ENCODE peak calls at places on chromosome 17, in five cellular contexts. Z, B, F, M and X are unnamed samples.

GRCh38 chr17:14791221-14791620 is 473.9 kb downstream of the PMP22 start:
- DNase-seq in Z (no peak), B (no peak), F (no peak), M (no peak), X (no peak)

GRCh38 chr17:71071837-71072236 is 902.5 kb downstream of the KCNJ2 start:
- DNase-seq in Z (peak), B (peak), F (peak), M (no peak), X (no peak)

GRCh38 chr17:76337413-76337777 is 16.3 kb downstream of the PRPSAP1 start:
- DNase-seq in Z (no peak), B (no peak), F (no peak), M (no peak), X (no peak)

GRCh38 chr17:77372444-77373297 is 231.9 kb downstream of the SEC14L1 start:
- DNase-seq in Z (peak), B (no peak), F (peak), M (no peak), X (peak)

GRCh38 chr17:31744541-31744951 is 114.5 kb downstream of the COPRS start:
- DNase-seq in Z (no peak), B (no peak), F (peak), M (no peak), X (no peak)

GRCh38 chr17:51142597-51142996 is 10.8 kb upstream of the NME1 start:
- DNase-seq in Z (no peak), B (no peak), F (no peak), M (no peak), X (no peak)

GRCh38 chr17:61551255-61551742 is 39.7 kb downstream of the NACA2 start:
- DNase-seq in Z (peak), B (peak), F (peak), M (no peak), X (no peak)

GRCh38 chr17:2691069-2691871 is 20.3 kb downstream of the CLUH start:
- DNase-seq in Z (no peak), B (no peak), F (no peak), M (peak), X (no peak)

GRCh38 chr17:71287246-71287828 is 833.5 kb upstream of the SOX9 start:
- DNase-seq in Z (no peak), B (no peak), F (no peak), M (no peak), X (no peak)

GRCh38 chr17:19443148-19443547 is 32.1 kb downstream of the RNF112 start:
- DNase-seq in Z (no peak), B (no peak), F (no peak), M (no peak), X (no peak)

GRCh38 chr17:77670125-77670524 is 288.4 kb upstream of the TNRC6C start:
- DNase-seq in Z (no peak), B (no peak), F (peak), M (no peak), X (no peak)

GRCh38 chr17:42329025-42329976 is 41.0 kb downstream of the STAT5A start:
- DNase-seq in Z (no peak), B (no peak), F (peak), M (no peak), X (no peak)

GRCh38 chr17:69060835-69061234 is at the start of gene ABCA9:
- DNase-seq in Z (no peak), B (no peak), F (peak), M (no peak), X (no peak)

GRCh38 chr17:38883592-38884526 is 14.0 kb downstream of the LASP1 start:
- DNase-seq in Z (no peak), B (no peak), F (no peak), M (no peak), X (no peak)

GRCh38 chr17:39104046-39104445 is 47.4 kb downstream of the PLXDC1 start:
- DNase-seq in Z (no peak), B (no peak), F (peak), M (no peak), X (no peak)

GRCh38 chr17:47265983-47266541 is 12.4 kb downstream of the ITGB3 start:
- DNase-seq in Z (peak), B (peak), F (peak), M (no peak), X (no peak)

GRCh38 chr17:18038861-18039534 is at the start of the genes ATPAF2 and GID4:
- DNase-seq in Z (peak), B (peak), F (peak), M (peak), X (peak)

GRCh38 chr17:48637323-48638260 is 11.4 kb upstream of the HOXB9 start:
- DNase-seq in Z (no peak), B (peak), F (peak), M (no peak), X (no peak)

GRCh38 chr17:30095507-30096244 is 20.9 kb upstream of the NSRP1 start:
- DNase-seq in Z (peak), B (peak), F (peak), M (no peak), X (peak)

GRCh38 chr17:39170558-39170957 is 4.6 kb upstream of the ARL5C start:
- DNase-seq in Z (no peak), B (no peak), F (no peak), M (no peak), X (no peak)

GRCh38 chr17:19372004-19372365 is 6.3 kb upstream of the MAPK7 start:
- DNase-seq in Z (no peak), B (no peak), F (no peak), M (no peak), X (no peak)

GRCh38 chr17:28416703-28417311 is 10.8 kb upstream of the SLC46A1 start:
- DNase-seq in Z (peak), B (peak), F (peak), M (no peak), X (peak)

GRCh38 chr17:42679492-42680330 is 1.9 kb downstream of the CCR10 start:
- DNase-seq in Z (no peak), B (peak), F (peak), M (no peak), X (peak)

GRCh38 chr17:21288581-21289017 is 4.1 kb downstream of the MAP2K3 start:
- DNase-seq in Z (no peak), B (peak), F (no peak), M (no peak), X (no peak)
- TF ChIP-seq CTCF in Z (peak), B (peak), F (no peak), M (no peak), X (no peak)

DNA sequence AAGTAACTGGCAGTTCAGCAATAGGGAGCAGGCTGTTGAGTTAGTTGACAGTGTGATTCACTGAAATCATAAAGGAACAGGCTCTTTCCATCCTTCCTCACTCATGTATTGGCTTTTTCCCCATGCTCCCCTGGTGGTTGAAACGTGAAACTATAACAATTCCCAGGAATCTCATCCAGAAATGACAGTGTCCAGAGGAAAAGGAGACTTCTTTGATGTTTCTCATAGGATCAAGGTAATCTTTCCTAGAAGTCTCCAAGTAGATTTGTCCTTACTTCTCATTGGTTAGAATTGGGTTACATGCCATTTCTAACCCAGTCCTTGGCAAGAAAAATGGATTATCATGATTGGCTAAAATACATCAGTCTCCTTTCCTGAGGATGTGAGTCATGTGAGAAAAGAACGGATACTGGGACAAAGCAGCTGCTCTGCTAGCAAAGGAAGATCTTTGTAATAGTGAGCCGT is 14.4 kb downstream of the TTC19 start:
- DNase-seq in Z (peak), B (peak), F (peak), M (no peak), X (peak)
- TF ChIP-seq CTCF in Z (peak), B (peak), F (peak), M (no peak), X (peak)

DNA sequence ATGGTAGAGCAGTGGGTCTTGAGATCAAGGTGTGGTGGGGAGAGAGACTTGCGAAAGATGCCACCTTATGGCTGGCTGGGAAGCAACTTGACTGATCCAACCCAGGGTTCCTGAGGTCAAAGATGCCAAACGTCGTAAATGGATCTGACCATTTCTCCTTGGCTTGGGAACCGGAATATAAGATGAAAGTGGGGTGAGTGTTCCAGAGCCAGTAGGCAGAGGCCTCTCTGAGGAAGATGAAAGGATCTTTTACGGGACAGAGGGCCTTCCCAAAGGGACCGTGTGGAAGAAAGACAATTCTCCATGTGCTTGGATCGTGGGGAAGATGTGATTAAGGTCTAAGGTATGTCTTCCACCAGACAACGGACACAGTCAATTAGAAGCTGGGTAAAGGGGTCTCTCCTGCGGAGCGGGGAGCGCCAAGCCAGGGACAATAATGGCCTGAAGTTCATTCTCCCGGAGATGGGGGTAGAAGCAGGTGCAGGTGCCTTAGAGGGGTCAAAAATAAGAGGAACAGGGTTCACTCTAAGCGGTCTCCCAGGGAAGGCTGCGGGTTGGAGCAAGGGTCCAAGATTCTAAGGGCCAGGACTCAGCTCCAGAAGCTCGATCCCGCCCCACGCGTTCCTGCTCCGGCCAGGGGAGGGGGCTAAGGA is 802 bp downstream of the FXR2 start:
- DNase-seq in Z (no peak), B (peak), F (peak), M (no peak), X (no peak)
- TF ChIP-seq CTCF in Z (peak), B (peak), F (no peak), M (no peak), X (no peak)

GRCh38 chr17:45022288-45022648 is 29.2 kb downstream of the DCAKD start:
- DNase-seq in Z (no peak), B (no peak), F (no peak), M (no peak), X (no peak)
- TF ChIP-seq CTCF in Z (no peak), B (peak), F (no peak), M (no peak), X (peak)

GRCh38 chr17:80263253-80264047 is 2.8 kb downstream of the RNF213 start:
- DNase-seq in Z (peak), B (no peak), F (peak), M (peak), X (no peak)
- TF ChIP-seq CTCF in Z (peak), B (no peak), F (peak), M (no peak), X (no peak)